ENCODE peak calls at places on chromosomes 12 and 14, in six cellular contexts. Q, B, H, C, E and V are unnamed samples.
A peak's percentile ranks its signal among the peaks of the same experiment; 100 is the strongest.

GRCh38 chr12:65565601-65566560 is 258.4 kb upstream of the HMGA2 start:
- DNase-seq in Q (no peak), B (no peak), H (no peak), C (peak; percentile 33), E (no peak), V (no peak)

GRCh38 chr12:19967001-19967400 is 401.3 kb upstream of the PDE3A start:
- DNase-seq in Q (no peak), B (no peak), H (no peak), C (no peak), E (no peak), V (no peak)

GRCh38 chr14:87397499-87397898 is 595.5 kb downstream of the GALC start:
- DNase-seq in Q (no peak), B (no peak), H (no peak), C (no peak), E (no peak), V (no peak)

GRCh38 chr14:82510007-82510406 is 976.4 kb upstream of the SEL1L start:
- DNase-seq in Q (no peak), B (no peak), H (no peak), C (no peak), E (no peak), V (no peak)

GRCh38 chr14:90924618-90925345 is 108.6 kb upstream of the TTC7B start:
- DNase-seq in Q (no peak), B (no peak), H (no peak), C (no peak), E (no peak), V (peak; percentile 52)

GRCh38 chr14:45249847-45250575 is 3.0 kb downstream of the MIS18BP1 start:
- DNase-seq in Q (no peak), B (no peak), H (no peak), C (peak; percentile 75), E (peak; percentile 29), V (no peak)

GRCh38 chr14:92204792-92205191 is 83.0 kb downstream of the CPSF2 start:
- DNase-seq in Q (no peak), B (no peak), H (no peak), C (no peak), E (no peak), V (no peak)

GRCh38 chr12:66446276-66446675 is 144.0 kb downstream of the HELB start:
- DNase-seq in Q (no peak), B (peak; percentile 8), H (no peak), C (no peak), E (no peak), V (no peak)

GRCh38 chr14:99701260-99701659 is 17.2 kb downstream of the CYP46A1 start:
- DNase-seq in Q (no peak), B (no peak), H (no peak), C (no peak), E (no peak), V (no peak)

DNA sequence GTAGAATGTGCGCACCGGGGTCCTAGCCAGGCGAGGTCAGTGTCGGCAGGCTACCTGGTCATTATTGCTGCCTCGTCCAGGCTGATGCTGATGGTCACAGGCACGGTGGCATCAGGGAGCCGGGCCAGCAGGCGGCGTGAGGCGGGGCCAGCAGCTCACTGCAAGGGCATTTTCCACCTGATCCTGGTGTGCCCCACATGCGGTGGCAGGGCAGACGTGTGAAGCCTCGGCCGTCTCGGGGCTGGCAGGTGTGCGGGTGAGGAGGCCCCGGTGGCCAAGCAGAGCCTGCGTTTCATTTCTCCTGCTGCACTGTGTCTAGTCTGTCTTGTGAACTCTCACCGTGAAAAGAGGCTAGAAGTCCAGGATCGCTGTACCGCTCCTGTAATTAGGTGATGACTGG is 12.0 kb upstream of the AMN start:
- DNase-seq in Q (no peak), B (no peak), H (no peak), C (no peak), E (no peak), V (no peak)
- TF ChIP-seq POLR2A in Q (no peak), B (no peak), H (no peak), C (no peak), E (no peak), V (no peak)

GRCh38 chr12:51972849-51973273 is 21.4 kb downstream of the ACVR1B start:
- DNase-seq in Q (peak; percentile 46), B (no peak), H (no peak), C (peak; percentile 97), E (peak; percentile 63), V (no peak)

GRCh38 chr12:51970904-51971646 is 19.6 kb downstream of the ACVR1B start:
- DNase-seq in Q (no peak), B (no peak), H (no peak), C (peak; percentile 89), E (no peak), V (no peak)

GRCh38 chr12:51973560-51973959 is 22.1 kb downstream of the ACVR1B start:
- DNase-seq in Q (no peak), B (no peak), H (no peak), C (peak; percentile 21), E (no peak), V (no peak)

GRCh38 chr12:51972424-51972812 is 20.9 kb downstream of the ACVR1B start:
- DNase-seq in Q (no peak), B (no peak), H (no peak), C (no peak), E (no peak), V (no peak)

GRCh38 chr12:51971679-51972423 is 20.4 kb downstream of the ACVR1B start:
- DNase-seq in Q (no peak), B (no peak), H (no peak), C (peak; percentile 47), E (no peak), V (no peak)
- TF ChIP-seq CTCF in Q (no peak), B (no peak), H (no peak), C (no peak), E (no peak), V (no peak)

DNA sequence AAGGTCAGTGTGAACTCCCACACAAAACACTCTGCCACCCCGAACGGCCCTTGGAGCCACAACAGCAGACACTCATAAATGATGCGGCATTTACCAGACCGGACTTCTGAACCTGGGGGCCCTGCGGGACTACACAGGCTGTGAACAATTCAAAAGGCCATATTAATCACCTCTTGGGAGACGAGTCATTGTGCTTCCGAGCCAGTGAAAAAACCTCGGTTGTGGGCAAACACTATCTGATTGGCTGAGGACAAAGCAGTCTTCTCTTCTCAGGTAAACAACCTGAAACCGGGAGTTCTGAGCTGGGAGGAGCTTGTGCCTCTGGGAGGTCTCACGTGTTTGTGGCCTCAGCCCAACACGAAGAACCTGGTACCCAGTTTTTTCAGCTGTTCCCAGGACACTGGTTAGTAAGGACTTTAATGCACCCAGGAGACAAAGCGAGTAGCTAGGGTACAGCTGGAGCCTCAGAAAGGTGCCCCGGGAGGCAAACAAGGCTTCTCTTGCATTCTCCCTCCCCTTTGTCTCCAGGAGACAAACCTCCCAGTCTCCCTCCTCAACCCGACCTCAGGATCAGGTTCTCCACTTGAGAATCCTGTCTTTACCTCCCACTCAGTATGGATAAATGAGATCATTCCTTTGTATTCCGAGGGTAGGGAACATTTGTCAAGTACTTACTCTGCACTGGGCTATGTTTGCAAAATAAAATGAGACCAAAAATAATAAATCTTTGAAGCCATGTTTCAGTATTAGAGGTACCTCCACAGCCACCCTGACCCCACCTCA is 35.2 kb downstream of the VWF start:
- DNase-seq in Q (no peak), B (peak; percentile 77), H (no peak), C (no peak), E (no peak), V (peak; percentile 39)
- H3K27ac ChIP-seq in Q (peak overlapping the region; percentile 45), B (peak overlapping the region; percentile 44), H (no peak overlapping the region), C (peak overlapping the region; percentile 68), E (no peak overlapping the region), V (no peak overlapping the region)

GRCh38 chr12:128817115-128818015 is 6.4 kb downstream of the SLC15A4 start:
- DNase-seq in Q (peak; percentile 86), B (no peak), H (no peak), C (no peak), E (peak; percentile 45), V (peak; percentile 73)

GRCh38 chr12:128814411-128815261 is 9.1 kb downstream of the SLC15A4 start:
- DNase-seq in Q (no peak), B (no peak), H (no peak), C (no peak), E (no peak), V (no peak)

GRCh38 chr12:128816643-128816920 is 7.2 kb downstream of the SLC15A4 start:
- DNase-seq in Q (no peak), B (no peak), H (no peak), C (no peak), E (no peak), V (no peak)

GRCh38 chr12:128813883-128814282 is 9.9 kb downstream of the SLC15A4 start:
- DNase-seq in Q (no peak), B (no peak), H (no peak), C (no peak), E (no peak), V (no peak)

DNA sequence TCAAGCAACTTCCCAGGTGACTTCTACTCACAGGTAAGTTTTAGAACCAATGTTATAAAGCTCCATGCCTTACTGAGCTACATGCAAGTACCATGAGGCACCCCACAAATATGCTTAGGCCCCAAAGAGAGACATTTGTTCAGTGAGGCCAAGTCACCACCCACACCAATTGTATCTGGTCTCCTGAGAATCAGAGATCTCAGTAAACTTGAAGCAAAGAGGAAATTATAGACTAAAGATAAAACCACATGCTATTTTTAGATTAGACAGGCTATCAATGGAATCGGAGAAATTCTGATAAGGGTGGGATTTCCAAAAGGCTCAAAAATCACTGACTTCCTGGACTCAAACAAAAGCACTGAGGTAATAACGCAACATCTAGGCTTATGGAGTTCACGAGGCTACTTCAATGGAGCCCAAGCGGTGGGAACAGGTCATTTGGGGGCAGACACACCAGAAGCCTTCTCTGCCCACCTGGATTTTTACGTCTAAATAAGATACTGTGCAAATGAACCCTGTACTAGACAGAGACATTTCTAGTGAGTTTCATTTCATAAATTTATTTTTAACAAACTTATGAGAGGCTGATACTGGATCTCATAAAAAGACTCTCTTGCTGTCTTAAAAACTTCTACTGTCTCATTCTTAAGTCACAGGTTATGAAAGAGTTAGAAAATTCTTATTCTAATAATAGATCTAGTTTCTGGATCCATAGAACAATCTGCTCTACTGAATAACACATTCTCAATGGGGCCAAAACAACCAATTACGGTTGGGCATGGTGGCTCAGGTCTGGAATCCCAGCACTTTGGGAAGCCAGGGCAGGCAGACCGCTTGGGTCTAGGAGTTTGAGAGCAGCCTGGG is 7.7 kb downstream of the SLC15A4 start:
- DNase-seq in Q (no peak), B (no peak), H (no peak), C (no peak), E (no peak), V (no peak)
- TF ChIP-seq POLR2A in Q (no peak), B (no peak), H (no peak), C (no peak), E (no peak), V (no peak)

GRCh38 chr12:115166698-115167315 is 482.8 kb upstream of the TBX3 start:
- DNase-seq in Q (no peak), B (no peak), H (no peak), C (no peak), E (no peak), V (no peak)
- TF ChIP-seq CTCF in Q (peak; percentile 14), B (no peak), H (peak; percentile 36), C (no peak), E (no peak), V (no peak)

DNA sequence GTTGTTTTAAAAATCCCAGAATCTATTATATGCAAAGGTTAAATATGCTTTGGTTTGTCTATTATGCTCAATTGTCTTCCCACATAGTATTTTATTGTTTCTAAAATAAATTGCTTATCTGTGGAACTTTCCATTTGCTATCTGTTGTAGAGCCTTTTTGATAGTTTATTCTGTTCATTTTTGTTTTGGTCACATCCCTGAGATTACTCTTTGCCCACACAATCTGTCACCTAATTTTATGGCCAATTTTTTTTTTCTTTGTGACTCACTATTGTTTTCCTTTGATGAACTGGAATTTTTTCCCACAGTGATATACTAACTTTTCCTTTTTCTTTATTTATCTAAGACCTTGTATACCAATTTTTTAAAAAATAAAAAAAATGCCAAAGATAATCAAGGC is 61.1 kb downstream of the RASSF9 start:
- DNase-seq in Q (no peak), B (no peak), H (no peak), C (peak; percentile 46), E (no peak), V (no peak)
- H3K27ac ChIP-seq in Q (no peak overlapping the region), B (no peak overlapping the region), H (no peak overlapping the region), C (no peak overlapping the region), E (no peak overlapping the region), V (no peak overlapping the region)